ENCODE peak calls at places on chromosomes 16 and 17, in six cellular contexts. C, L, U, S, K and I are unnamed samples.

GRCh38 chr17:46158323-46159296 is 34.6 kb downstream of the KANSL1 start:
- DNase-seq in K (no peak), S (no peak), C (no peak), U (no peak), L (no peak), I (no peak)

GRCh38 chr16:57764341-57765159 is 29.0 kb downstream of the KATNB1 start:
- DNase-seq in K (peak; percentile 64), U (no peak), C (peak; percentile 43), S (no peak), L (no peak), I (no peak)

GRCh38 chr17:64032081-64032480 is 11.6 kb upstream of the ICAM2 start:
- DNase-seq in K (no peak), U (no peak), L (no peak), S (peak; percentile 29), C (no peak), I (peak; percentile 26)

GRCh38 chr17:43734376-43734775 is 24.2 kb downstream of the SOST start:
- DNase-seq in L (no peak), C (no peak), S (no peak), K (no peak), U (no peak), I (no peak)

GRCh38 chr17:4941027-4941610 is 1.1 kb downstream of the RNF167 start:
- DNase-seq in S (no peak), C (no peak), U (no peak), K (no peak), L (no peak), I (no peak)

GRCh38 chr17:75763613-75764416 is 1.2 kb downstream of the GALK1 start:
- DNase-seq in U (peak; percentile 79), S (no peak), K (no peak), C (no peak), L (no peak), I (no peak)

GRCh38 chr17:4508207-4508606 is 9.5 kb downstream of the SPNS2 start:
- DNase-seq in S (no peak), C (no peak), K (no peak), U (no peak), L (no peak), I (no peak)

GRCh38 chr17:56347646-56348045 is 194.4 kb downstream of the ANKFN1 start:
- DNase-seq in K (no peak), U (no peak), C (no peak), L (no peak), S (no peak), I (no peak)

GRCh38 chr16:83606486-83607030 is 201.2 kb upstream of the HSBP1 start:
- DNase-seq in U (no peak), L (no peak), S (no peak), C (no peak), K (no peak), I (no peak)

GRCh38 chr17:19724501-19725420 is 8.4 kb upstream of the SLC47A2 start:
- DNase-seq in L (peak; percentile 77), C (peak; percentile 87), U (peak; percentile 92), S (peak; percentile 87), K (no peak), I (peak; percentile 85)

GRCh38 chr16:22206847-22207714 is 1.0 kb downstream of the EEF2K start:
- DNase-seq in K (no peak), S (peak; percentile 95), L (peak; percentile 82), C (peak; percentile 82), U (peak; percentile 92), I (peak; percentile 93)

GRCh38 chr16:4240624-4241023 is 1.3 kb downstream of the SRL start:
- DNase-seq in C (no peak), K (no peak), U (no peak), L (no peak), S (no peak), I (no peak)

GRCh38 chr16:73735018-73735417 is 561.6 kb upstream of the PSMD7 start:
- DNase-seq in L (no peak), K (no peak), S (no peak), U (no peak), C (no peak), I (no peak)

GRCh38 chr16:84535851-84536250 is 31.4 kb upstream of the MEAK7 start:
- DNase-seq in C (no peak), U (peak; percentile 29), S (no peak), L (no peak), K (no peak), I (no peak)

GRCh38 chr16:370443-370842 is at the start of gene MRPL28:
- DNase-seq in L (peak; percentile 97), U (peak; percentile 97), S (peak; percentile 97), C (peak; percentile 96), K (peak; percentile 89), I (peak; percentile 98)

GRCh38 chr17:34414338-34414737 is 51.3 kb upstream of the CCL1 start:
- DNase-seq in S (no peak), K (no peak), C (no peak), U (no peak), L (no peak), I (no peak)

GRCh38 chr17:66632716-66633115 is 202.2 kb upstream of the CACNG5 start:
- DNase-seq in L (no peak), K (no peak), C (no peak), S (no peak), U (no peak), I (no peak)

GRCh38 chr17:42407289-42407836 is 15.7 kb downstream of the CAVIN1 start:
- DNase-seq in L (peak; percentile 86), S (peak; percentile 93), C (peak; percentile 95), K (no peak), U (peak; percentile 93), I (peak; percentile 95)

GRCh38 chr16:87050142-87050541 is 267.1 kb downstream of the C16orf95 start:
- DNase-seq in C (no peak), S (no peak), U (no peak), L (no peak), K (no peak), I (no peak)

GRCh38 chr17:64269687-64270649 is 6.9 kb upstream of the TEX2 start:
- DNase-seq in C (peak; percentile 25), L (no peak), K (no peak), S (no peak), U (no peak), I (no peak)

GRCh38 chr17:50363217-50364060 is 9.5 kb downstream of the MRPL27 start:
- DNase-seq in L (no peak), K (peak; percentile 71), S (no peak), C (no peak), U (no peak), I (peak; percentile 56)

GRCh38 chr16:47448830-47449575 is 11.9 kb downstream of the ITFG1 start:
- DNase-seq in U (no peak), L (no peak), S (no peak), K (no peak), C (no peak), I (no peak)

GRCh38 chr16:86515780-86516617 is 5.7 kb downstream of the FOXF1 start:
- DNase-seq in K (no peak), S (no peak), C (no peak), U (no peak), L (no peak), I (no peak)

GRCh38 chr16:65422934-65423333 is 301.1 kb upstream of the CDH11 start:
- DNase-seq in S (no peak), L (no peak), K (no peak), C (no peak), U (no peak), I (no peak)

GRCh38 chr16:65426484-65426883 is 304.6 kb upstream of the CDH11 start:
- DNase-seq in S (no peak), K (no peak), U (no peak), L (no peak), C (no peak), I (no peak)

GRCh38 chr16:65418435-65418834 is 296.6 kb upstream of the CDH11 start:
- DNase-seq in U (no peak), C (no peak), L (no peak), K (no peak), S (no peak), I (no peak)

GRCh38 chr16:65421596-65421995 is 299.7 kb upstream of the CDH11 start:
- DNase-seq in C (no peak), K (no peak), U (no peak), S (no peak), L (no peak), I (no peak)
- TF ChIP-seq CTCF in C (no peak), K (no peak), U (no peak), S (no peak), L (no peak), I (no peak)

GRCh38 chr17:16952401-16952800 is 19.5 kb downstream of the TNFRSF13B start:
- DNase-seq in L (no peak), U (peak; percentile 67), K (no peak), S (no peak), C (no peak), I (peak; percentile 44)
- TF ChIP-seq POLR2AphosphoS5 in L (no peak), U (no peak), K (no peak), S (no peak), C (no peak), I (no peak)

GRCh38 chr17:31877341-31877740 is 18.3 kb upstream of the COPRS start:
- DNase-seq in S (no peak), C (no peak), K (no peak), U (no peak), L (no peak), I (no peak)

GRCh38 chr17:31877911-31878702 is 19.1 kb upstream of the COPRS start:
- DNase-seq in L (no peak), C (no peak), U (no peak), S (no peak), K (no peak), I (no peak)

GRCh38 chr17:31880311-31880710 is 21.2 kb downstream of the UTP6 start:
- DNase-seq in S (peak; percentile 5), U (no peak), K (no peak), C (no peak), L (no peak), I (no peak)

GRCh38 chr17:31878703-31879073 is 19.6 kb upstream of the COPRS start:
- DNase-seq in C (no peak), S (no peak), K (no peak), U (no peak), L (no peak), I (no peak)

GRCh38 chr17:31882571-31882970 is 18.9 kb downstream of the UTP6 start:
- DNase-seq in C (no peak), S (no peak), L (no peak), K (no peak), U (no peak), I (no peak)
- TF ChIP-seq CTCF in C (no peak), S (no peak), L (no peak), K (no peak), U (no peak), I (no peak)

DNA sequence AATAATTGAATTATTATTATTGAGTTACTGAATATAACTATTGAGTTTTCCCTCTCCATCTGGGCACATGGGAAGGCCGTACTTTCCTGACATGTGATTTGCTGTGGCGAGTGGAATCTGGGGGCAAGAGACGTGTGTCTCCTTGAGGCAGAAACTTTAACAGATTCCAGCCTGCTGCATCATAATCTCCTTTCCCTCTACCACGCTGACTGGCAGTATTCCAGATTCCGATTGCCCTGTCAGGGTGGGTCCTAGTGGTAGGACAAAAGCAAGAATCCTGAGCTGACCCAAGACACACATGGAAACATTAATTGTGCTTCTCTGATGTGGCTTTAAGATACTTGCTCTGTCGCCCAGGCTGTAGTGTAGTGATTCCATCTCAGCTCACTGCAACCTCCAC is 565.9 kb downstream of the WWOX start:
- DNase-seq in U (no peak), S (no peak), C (no peak), K (no peak), L (no peak), I (no peak)
- TF ChIP-seq POLR2AphosphoS5 in U (no peak), S (no peak), C (no peak), K (no peak), L (no peak), I (no peak)

GRCh38 chr16:69494993-69495392 is 70.6 kb downstream of the CYB5B start:
- DNase-seq in L (peak; percentile 31), U (no peak), K (peak; percentile 29), C (peak; percentile 53), S (no peak), I (no peak)
- TF ChIP-seq CTCF in L (no peak), U (no peak), K (peak; percentile 83), C (peak; percentile 25), S (no peak), I (no peak)

GRCh38 chr16:24993722-24994686 is 21.2 kb downstream of the ARHGAP17 start:
- DNase-seq in C (no peak), L (peak; percentile 59), K (no peak), S (no peak), U (no peak), I (no peak)
- TF ChIP-seq POLR2AphosphoS5 in C (no peak), L (peak; percentile 7), K (no peak), S (no peak), U (no peak), I (no peak)